ENCODE peak calls at places on chromosomes 6 and 20, in six cellular contexts. U is cardiac muscle cell; L is GM23248; G is mammary epithelial cell; O is effector memory CD4-positive, alpha-beta T cell; R is right cardiac atrium. M is an unnamed sample.

GRCh38 chr20:63782521-63782971 is 43.0 kb downstream of the SLC2A4RG start:
- DNase-seq in L (no peak), R (no peak), U (no peak), O (no peak), G (no peak), M (no peak)

GRCh38 chr6:138383776-138384175 is 6.1 kb downstream of the SMIM28 start:
- DNase-seq in G (no peak), L (no peak), O (no peak), R (no peak), U (no peak), M (no peak)

GRCh38 chr6:95593025-95593424 is 15.7 kb downstream of the MANEA start:
- DNase-seq in G (no peak), U (no peak), L (no peak), R (no peak), O (no peak), M (no peak)

GRCh38 chr6:105793132-105793531 is 293.0 kb upstream of the PRDM1 start:
- DNase-seq in G (no peak), O (peak; percentile 4), U (no peak), L (no peak), R (no peak), M (no peak)

GRCh38 chr6:159727717-159728440 is 573 bp downstream of the WTAP start:
- DNase-seq in G (no peak), U (peak; percentile 33), R (no peak), L (peak; percentile 68), O (no peak), M (no peak)

GRCh38 chr20:1449370-1449769 is 17.3 kb downstream of the NSFL1C start:
- DNase-seq in L (no peak), O (no peak), G (no peak), U (no peak), R (no peak), M (no peak)

GRCh38 chr6:29462022-29462421 is 5.1 kb downstream of the OR2H1 start:
- DNase-seq in U (no peak), R (no peak), L (no peak), O (no peak), G (no peak), M (no peak)

GRCh38 chr20:43942661-43943285 is 28.1 kb downstream of the TOX2 start:
- DNase-seq in O (no peak), G (peak; percentile 56), U (peak; percentile 80), R (no peak), L (peak; percentile 88), M (no peak)

GRCh38 chr20:9256359-9256758 is 187.5 kb downstream of the PLCB4 start:
- DNase-seq in L (no peak), R (no peak), U (no peak), G (no peak), O (no peak), M (no peak)

GRCh38 chr6:122555561-122555960 is 54.6 kb upstream of the PKIB start:
- DNase-seq in R (no peak), U (no peak), L (no peak), G (no peak), O (no peak), M (no peak)

GRCh38 chr6:79186564-79186963 is 47.9 kb downstream of the HMGN3 start:
- DNase-seq in U (no peak), O (no peak), L (no peak), G (no peak), R (no peak), M (no peak)

GRCh38 chr6:28583463-28583862 is 57.8 kb downstream of the GPX5 start:
- DNase-seq in G (no peak), L (no peak), U (no peak), O (no peak), R (no peak), M (no peak)

DNA sequence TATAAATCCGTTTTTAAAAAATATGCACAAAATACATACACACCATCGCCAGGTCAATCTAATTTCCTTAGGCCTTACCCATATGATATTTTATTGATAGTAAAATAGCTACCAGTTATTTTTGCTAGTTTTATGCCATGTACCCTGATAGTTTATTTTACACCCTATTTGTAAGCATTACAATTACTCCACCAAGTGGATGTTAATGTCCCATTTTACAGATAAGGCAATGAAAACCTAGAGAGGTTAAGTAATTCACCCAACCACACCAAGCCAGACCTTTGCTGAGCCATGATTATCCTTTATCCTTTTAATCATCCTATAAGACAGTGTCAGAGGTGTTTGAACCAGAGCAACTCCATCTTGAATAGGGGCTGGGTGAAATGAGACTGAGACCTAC is 86.8 kb downstream of the CBLN4 start:
- DNase-seq in U (no peak), L (no peak), O (no peak), R (no peak), G (no peak), M (no peak)
- H3K9me3 ChIP-seq in U (no peaks in the 10 kb centered on the region), L (no peaks in the 10 kb centered on the region), O (no peaks in the 10 kb centered on the region), R (no peaks in the 10 kb centered on the region), G (no peaks in the 10 kb centered on the region), M (peaks cover 33% of the 10 kb centered on the region)

GRCh38 chr20:58754584-58754983 is 62.0 kb downstream of the NPEPL1 start:
- DNase-seq in L (no peak), G (no peak), R (no peak), U (no peak), O (no peak), M (no peak)

GRCh38 chr20:58753929-58754551 is 61.4 kb downstream of the NPEPL1 start:
- DNase-seq in G (no peak), L (no peak), O (no peak), U (no peak), R (no peak), M (no peak)

GRCh38 chr20:58753267-58753928 is 60.8 kb downstream of the NPEPL1 start:
- DNase-seq in O (no peak), U (no peak), R (no peak), G (no peak), L (no peak), M (no peak)

GRCh38 chr20:58755062-58755697 is 62.6 kb downstream of the NPEPL1 start:
- DNase-seq in O (no peak), U (no peak), G (no peak), R (no peak), L (no peak), M (no peak)

DNA sequence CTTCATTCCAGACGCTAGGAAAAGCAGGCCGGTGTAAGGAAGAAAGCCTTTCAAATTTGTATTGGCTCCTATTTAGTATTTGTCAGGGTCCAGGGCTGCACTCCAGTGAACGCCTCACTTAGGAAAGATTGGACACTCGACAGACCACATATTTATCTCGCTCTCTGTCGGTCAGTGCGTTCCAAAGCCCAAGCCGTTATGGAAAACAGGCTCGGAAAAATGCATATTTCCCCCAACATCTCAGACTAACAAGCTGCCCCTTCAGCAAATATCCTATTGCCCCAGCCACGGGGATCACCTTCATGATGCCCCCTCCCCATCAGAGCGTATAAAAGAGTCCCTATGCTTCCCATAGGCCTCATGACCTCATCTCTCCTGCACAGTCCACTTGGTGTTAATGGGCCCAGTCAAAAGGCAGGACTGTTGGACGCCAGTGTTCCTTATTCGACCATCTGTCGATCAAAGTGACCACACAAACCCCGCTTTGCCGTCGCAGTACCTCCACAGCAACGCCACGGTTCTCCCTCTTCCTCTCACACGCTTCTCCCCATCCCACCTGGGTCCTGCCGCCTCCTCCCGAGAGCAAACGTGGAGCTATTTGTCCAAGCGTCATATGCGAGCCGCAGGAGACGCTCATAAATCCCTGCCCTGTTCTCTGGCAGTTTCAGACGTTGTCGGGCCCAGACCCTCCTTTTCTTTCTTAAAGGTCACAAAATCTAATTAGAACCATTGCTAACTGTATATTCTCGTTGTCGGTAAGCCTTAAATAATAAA is 63.3 kb downstream of the NPEPL1 start:
- DNase-seq in O (no peak), R (no peak), U (no peak), G (no peak), L (no peak), M (no peak)
- H3K4me1 ChIP-seq in O (no peaks in the 10 kb centered on the region), R (no peaks in the 10 kb centered on the region), U (no peaks in the 10 kb centered on the region), G (no peaks in the 10 kb centered on the region), L (no peaks in the 10 kb centered on the region), M (no peaks in the 10 kb centered on the region)

GRCh38 chr6:71349395-71349794 is 60.8 kb downstream of the OGFRL1 start:
- DNase-seq in R (no peak), G (no peak), U (peak; percentile 61), O (no peak), L (peak; percentile 63), M (no peak)
- H3K4me3 ChIP-seq in R (no peak overlapping the region), G (no peak overlapping the region), U (no peak overlapping the region), O (no peak overlapping the region), L (no peak overlapping the region), M (no peak overlapping the region)

DNA sequence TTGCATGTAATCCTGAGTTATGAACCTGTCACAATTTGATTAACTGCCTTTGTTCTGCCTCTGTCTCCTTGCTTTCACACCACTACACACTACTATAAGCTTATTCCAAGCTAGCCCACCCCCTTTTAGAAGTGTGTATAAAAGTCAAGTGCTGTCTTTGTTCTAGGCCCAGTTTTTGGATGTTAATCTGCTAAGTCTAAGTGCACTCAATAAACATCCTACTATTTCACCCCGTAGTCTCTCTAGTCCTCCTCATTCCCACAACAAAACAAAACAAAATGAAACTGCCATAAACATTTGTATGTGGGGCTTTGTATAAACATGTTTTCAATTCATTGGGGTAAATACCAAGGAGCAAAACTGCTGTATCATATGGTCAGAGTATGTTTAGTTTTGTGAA is 16.1 kb upstream of the SPACA1 start:
- DNase-seq in U (no peak), L (no peak), O (no peak), R (no peak), G (no peak), M (no peak)
- H3K9me3 ChIP-seq in U (no peaks in the 10 kb centered on the region), L (no peaks in the 10 kb centered on the region), O (peaks cover 3% of the 10 kb centered on the region), R (peaks cover 2% of the 10 kb centered on the region), G (peaks cover 9% of the 10 kb centered on the region), M (peaks cover 67% of the 10 kb centered on the region)

DNA sequence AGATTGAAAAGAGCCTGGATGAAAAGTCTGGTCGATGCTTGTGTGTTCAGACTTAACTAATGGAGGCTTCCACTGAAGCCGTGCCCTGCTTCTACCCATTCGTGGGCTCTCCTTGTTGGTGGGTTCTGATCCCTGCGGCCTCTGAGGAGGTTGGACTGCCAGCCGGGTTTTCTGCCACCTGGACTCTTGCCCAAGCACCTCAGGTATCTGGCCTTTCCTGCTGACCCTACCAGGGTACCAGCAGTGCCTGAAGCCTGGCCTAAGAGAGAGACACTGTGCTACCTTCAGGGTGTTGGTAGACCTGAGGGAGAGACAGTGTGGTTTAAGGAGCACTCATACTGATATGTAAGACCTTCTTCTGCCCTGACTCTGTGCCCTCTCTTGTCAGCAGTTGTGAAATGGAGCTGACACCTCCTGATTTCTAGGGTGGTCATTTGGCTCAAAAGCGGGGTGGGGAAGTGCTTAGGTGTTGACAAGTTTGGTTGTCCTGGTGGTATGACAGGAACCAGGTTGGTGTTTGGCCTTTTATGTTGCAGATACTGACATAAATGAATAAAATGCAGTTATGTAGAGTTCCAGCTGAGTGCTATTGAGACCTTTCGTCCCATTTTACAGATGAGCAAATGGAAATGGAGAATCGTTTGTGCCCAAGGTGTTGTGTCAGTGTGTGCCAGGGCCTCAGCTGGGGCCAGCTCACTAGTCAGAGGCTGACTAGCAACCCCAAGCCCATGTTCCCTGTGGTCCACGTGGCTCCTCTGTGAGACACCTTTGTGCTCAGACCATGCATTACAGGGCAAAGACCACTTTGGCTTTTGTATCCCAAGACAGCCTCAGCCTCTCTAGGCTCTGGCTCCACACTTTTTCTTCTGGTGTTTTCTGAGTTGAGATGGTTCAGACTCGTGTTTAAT is 3.1 kb downstream of the PLCG1 start:
- DNase-seq in U (no peak), G (no peak), L (no peak), O (no peak), R (peak; percentile 47), M (no peak)
- H3K4me1 ChIP-seq in U (peaks cover 44% of the 10 kb centered on the region), G (peaks cover 33% of the 10 kb centered on the region), L (peaks cover 14% of the 10 kb centered on the region), O (peaks cover 62% of the 10 kb centered on the region), R (peaks cover 41% of the 10 kb centered on the region), M (peaks cover 97% of the 10 kb centered on the region)

DNA sequence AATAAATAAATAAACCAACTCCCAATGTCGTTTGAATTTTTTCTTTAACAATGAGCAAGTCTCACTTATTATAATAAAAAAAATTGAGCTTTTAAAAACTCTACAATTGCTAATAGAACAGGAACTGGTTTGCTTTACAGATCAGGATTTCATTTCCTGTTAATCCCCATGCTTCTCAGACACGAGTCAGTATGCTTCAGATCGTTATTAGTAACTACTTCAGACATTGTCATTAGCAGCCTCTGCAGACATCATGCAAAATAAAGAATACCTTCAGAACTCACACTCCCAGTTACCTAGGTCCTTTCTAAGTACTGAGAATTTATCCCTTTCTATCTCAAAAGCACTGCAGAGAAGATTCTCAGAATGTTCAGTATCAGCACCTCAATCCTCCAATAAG is 10.0 kb upstream of the FAM210B start:
- DNase-seq in L (no peak), G (peak; percentile 44), O (no peak), U (no peak), R (no peak), M (no peak)
- H3K4me3 ChIP-seq in L (no peak overlapping the region), G (no peak overlapping the region), O (no peak overlapping the region), U (no peak overlapping the region), R (no peak overlapping the region), M (no peak overlapping the region)

M was measured in left ventricle myocardium inferior.